ENCODE peak calls at places on chromosome 14, in six cellular contexts. H is IMR-90, U is H9, X is mesenchymal stem cell, Y is H1, A is mesendoderm. Z is an unnamed sample.

GRCh38 chr14:69535230-69535848 is 39.3 kb downstream of the CCDC177 start:
- DNase-seq in H (peak; percentile 50), U (peak; percentile 81), X (peak; percentile 60), Y (no peak), A (peak; percentile 87), Z (peak; percentile 66)

GRCh38 chr14:92613008-92613658 is 99.6 kb downstream of the RIN3 start:
- DNase-seq in H (no peak), U (peak; percentile 83), X (no peak), Y (peak; percentile 51), A (peak; percentile 88), Z (peak; percentile 40)

GRCh38 chr14:77423423-77423822 is at the start of gene NOXRED1:
- DNase-seq in H (no peak), U (no peak), X (no peak), Y (no peak), A (no peak), Z (no peak)

GRCh38 chr14:68888025-68888850 is 90.9 kb downstream of the ACTN1 start:
- DNase-seq in H (no peak), U (no peak), X (no peak), Y (no peak), A (no peak), Z (no peak)

GRCh38 chr14:33165144-33165925 is 226.7 kb downstream of the NPAS3 start:
- DNase-seq in H (no peak), U (no peak), X (peak; percentile 59), Y (no peak), A (peak; percentile 68), Z (peak; percentile 12)

GRCh38 chr14:76844223-76844622 is 18.0 kb downstream of the LRRC74A start:
- DNase-seq in H (peak; percentile 29), U (peak; percentile 74), X (no peak), Y (no peak), A (peak; percentile 77), Z (no peak)

GRCh38 chr14:74670726-74671125 is 42.2 kb downstream of the AREL1 start:
- DNase-seq in H (peak; percentile 82), U (no peak), X (peak; percentile 74), Y (no peak), A (no peak), Z (no peak)

GRCh38 chr14:24443053-24443683 is 592 bp upstream of the SDR39U1 start:
- DNase-seq in H (no peak), U (no peak), X (no peak), Y (no peak), A (no peak), Z (no peak)

GRCh38 chr14:103258211-103258610 is 75.8 kb upstream of the EIF5 start:
- DNase-seq in H (no peak), U (no peak), X (no peak), Y (no peak), A (no peak), Z (no peak)

GRCh38 chr14:76924363-76925151 is 98.3 kb downstream of the LRRC74A start:
- DNase-seq in H (no peak), U (peak; percentile 95), X (peak; percentile 60), Y (peak; percentile 87), A (peak; percentile 97), Z (peak; percentile 64)

GRCh38 chr14:28987516-28987915 is 220.9 kb downstream of the FOXG1 start:
- DNase-seq in H (peak; percentile 0), U (no peak), X (no peak), Y (no peak), A (no peak), Z (no peak)

GRCh38 chr14:68733086-68733621 is 59.7 kb downstream of the ZFP36L1 start:
- DNase-seq in H (no peak), U (no peak), X (peak; percentile 42), Y (no peak), A (no peak), Z (no peak)

GRCh38 chr14:28102814-28103213 is 663.8 kb upstream of the FOXG1 start:
- DNase-seq in H (no peak), U (no peak), X (no peak), Y (no peak), A (no peak), Z (no peak)

GRCh38 chr14:35140718-35141581 is 18.6 kb downstream of the PRORP start:
- DNase-seq in H (peak; percentile 52), U (no peak), X (peak; percentile 45), Y (no peak), A (peak; percentile 13), Z (no peak)

GRCh38 chr14:96917442-96917963 is 120.3 kb downstream of the VRK1 start:
- DNase-seq in H (no peak), U (no peak), X (no peak), Y (no peak), A (no peak), Z (no peak)
- H3K4me2 ChIP-seq in H (no peak overlapping the region), U (no peak overlapping the region), X (no peak overlapping the region), Y (no peak overlapping the region), A (no peak overlapping the region), Z (no peak overlapping the region)

DNA sequence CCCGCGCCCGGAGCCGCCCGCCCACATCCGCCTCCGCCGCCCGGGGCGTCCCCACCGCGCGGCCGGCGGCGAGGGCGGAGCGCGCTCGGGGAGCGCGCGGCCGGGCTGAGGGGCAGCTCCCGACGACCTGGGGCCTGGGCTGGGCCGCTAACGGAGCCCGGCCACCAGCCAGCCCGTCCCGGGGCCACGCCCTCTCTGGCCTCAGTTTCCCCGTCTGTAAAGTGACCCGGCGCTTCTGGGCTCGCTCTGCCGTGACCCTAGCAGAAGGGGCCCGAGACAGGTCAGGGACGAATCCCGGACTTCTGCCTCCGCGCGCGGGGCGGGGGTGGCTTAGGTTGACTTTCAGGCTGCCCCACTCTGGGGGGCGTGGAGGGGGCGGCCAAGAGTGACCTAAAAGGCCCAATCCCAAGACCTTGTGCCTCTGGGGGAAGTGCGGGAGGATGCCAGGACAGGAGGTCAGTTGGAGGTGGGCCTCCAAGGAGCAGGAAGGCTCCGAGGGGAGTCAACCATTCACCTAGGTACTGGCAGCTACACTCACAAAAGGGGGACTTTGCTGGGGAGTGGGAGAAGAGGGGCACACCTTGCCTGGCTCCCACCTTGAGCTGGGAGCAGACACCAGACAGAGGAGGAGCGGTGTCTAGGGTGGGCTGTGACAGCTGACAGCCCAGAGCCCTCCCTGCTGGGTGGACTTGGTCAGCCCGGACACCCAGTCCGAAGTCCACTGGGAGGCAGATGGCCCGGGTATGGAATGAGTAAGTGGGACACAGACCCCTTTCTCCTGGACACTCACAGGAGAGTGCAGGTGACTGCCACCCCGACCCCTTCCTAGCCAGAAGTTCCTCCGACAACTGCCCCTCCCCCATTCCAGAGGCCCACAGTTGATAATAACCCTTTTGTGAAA is 483 bp upstream of the AKT1 start:
- DNase-seq in H (no peak), U (no peak), X (peak; percentile 42), Y (no peak), A (no peak), Z (no peak)
- H3K4ac ChIP-seq in H (peak overlapping the region; percentile 86), U (no peak overlapping the region), X (peak overlapping the region; percentile 28), Y (no peak overlapping the region), A (peak overlapping the region; percentile 21), Z (no peak overlapping the region)

GRCh38 chr14:99590746-99591555 is 13.1 kb downstream of the CCDC85C start:
- DNase-seq in H (peak; percentile 74), U (no peak), X (peak; percentile 67), Y (no peak), A (no peak), Z (no peak)
- H3K4me1 ChIP-seq in H (peaks cover 43% of the 10 kb centered on the region), U (peaks cover 2% of the 10 kb centered on the region), X (peaks cover 36% of the 10 kb centered on the region), Y (peaks cover 23% of the 10 kb centered on the region), A (no peaks in the 10 kb centered on the region), Z (peaks cover 32% of the 10 kb centered on the region)

GRCh38 chr14:52061380-52061779 is 7.5 kb downstream of the NID2 start:
- DNase-seq in H (no peak), U (no peak), X (no peak), Y (no peak), A (no peak), Z (no peak)
- H3K4me2 ChIP-seq in H (peak overlapping the region; percentile 44), U (no peak overlapping the region), X (no peak overlapping the region), Y (no peak overlapping the region), A (no peak overlapping the region), Z (no peak overlapping the region)

GRCh38 chr14:37198907-37199306 is 1.2 kb downstream of the MIPOL1 start:
- DNase-seq in H (no peak), U (no peak), X (no peak), Y (no peak), A (no peak), Z (no peak)

GRCh38 chr14:37198273-37198598 is 499 bp downstream of the MIPOL1 start:
- DNase-seq in H (no peak), U (no peak), X (no peak), Y (no peak), A (no peak), Z (no peak)

GRCh38 chr14:37196604-37197420 is 925 bp upstream of the MIPOL1 start:
- DNase-seq in H (no peak), U (no peak), X (no peak), Y (no peak), A (no peak), Z (no peak)

GRCh38 chr14:37195327-37195726 is 2.4 kb upstream of the MIPOL1 start:
- DNase-seq in H (peak; percentile 87), U (no peak), X (peak; percentile 89), Y (no peak), A (no peak), Z (no peak)

DNA sequence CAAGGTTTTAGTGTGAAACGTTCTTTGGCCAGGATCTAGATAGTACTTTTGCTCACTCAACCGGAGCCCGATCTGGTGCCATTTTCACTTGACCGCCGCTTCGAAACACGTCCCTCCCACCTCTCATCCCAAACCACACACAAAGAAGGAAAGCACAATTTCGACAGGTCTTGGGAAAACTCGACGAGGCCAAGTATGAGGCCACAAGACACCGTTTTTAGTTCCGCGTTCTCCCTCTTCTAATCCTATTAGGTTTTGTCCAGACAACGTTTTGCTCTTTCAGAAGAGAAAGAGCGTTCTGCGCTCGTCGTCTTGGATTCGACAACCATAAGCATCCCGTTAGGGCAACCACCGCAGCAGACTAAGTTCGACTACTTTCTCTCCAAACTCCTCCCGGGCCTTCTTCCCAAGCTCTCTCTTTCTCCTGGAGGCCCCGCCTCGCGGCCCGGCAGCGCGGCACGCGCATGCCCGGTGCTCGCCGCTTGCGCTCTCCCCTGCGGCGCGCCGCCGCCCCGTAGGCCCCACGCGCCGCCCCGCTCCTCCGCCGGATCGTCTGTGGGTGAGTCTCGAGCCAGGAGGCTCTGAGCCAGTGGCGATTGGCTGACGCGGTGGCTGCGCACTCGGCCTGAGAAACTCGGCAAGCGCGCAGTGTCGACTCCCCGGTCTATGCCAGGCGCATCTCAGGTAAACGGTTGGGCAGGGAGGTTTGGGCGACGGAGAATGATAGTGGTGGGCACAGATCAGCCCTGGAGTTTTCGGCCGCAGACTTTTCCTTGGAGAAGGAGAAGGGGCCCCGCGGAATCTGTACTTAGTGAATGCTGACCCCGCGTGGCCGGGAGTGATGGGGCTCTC is at the start of gene MIPOL1:
- DNase-seq in H (peak; percentile 90), U (peak; percentile 65), X (peak; percentile 91), Y (peak; percentile 25), A (peak; percentile 80), Z (peak; percentile 61)
- H3K4ac ChIP-seq in H (peak within 1 kb of the TSS; percentile 90), U (no peak within 1 kb of the TSS), X (peak within 1 kb of the TSS; percentile 94), Y (no peak within 1 kb of the TSS), A (no peak within 1 kb of the TSS), Z (no peak within 1 kb of the TSS)

GRCh38 chr14:65002586-65003210 is 16.0 kb downstream of the FNTB start:
- DNase-seq in H (peak; percentile 48), U (no peak), X (peak; percentile 30), Y (no peak), A (no peak), Z (no peak)

GRCh38 chr14:64998455-64998931 is 11.8 kb downstream of the FNTB start:
- DNase-seq in H (peak; percentile 32), U (no peak), X (no peak), Y (no peak), A (no peak), Z (no peak)

GRCh38 chr14:65000868-65001600 is 14.3 kb downstream of the FNTB start:
- DNase-seq in H (peak; percentile 53), U (no peak), X (no peak), Y (no peak), A (no peak), Z (no peak)

GRCh38 chr14:65003394-65003793 is 16.7 kb downstream of the FNTB start:
- DNase-seq in H (no peak), U (no peak), X (no peak), Y (no peak), A (no peak), Z (no peak)

GRCh38 chr14:65001758-65002157 is 15.1 kb downstream of the FNTB start:
- DNase-seq in H (no peak), U (no peak), X (no peak), Y (no peak), A (no peak), Z (no peak)
- H3K4me1 ChIP-seq in H (peaks cover 13% of the 10 kb centered on the region), U (peaks cover 10% of the 10 kb centered on the region), X (peaks cover 8% of the 10 kb centered on the region), Y (no peaks in the 10 kb centered on the region), A (no peaks in the 10 kb centered on the region), Z (peaks cover 6% of the 10 kb centered on the region)